ENCODE peak calls at places on chromosomes 12 and 14, in nine cellular contexts. O is ecto neural progenitor cell; G is right lobe of liver; F is A549; W is AG10803; X is iris pigment epithelial cell; H is RWPE2; I is activated T-cell treated with anti-CD3 and anti-CD28 coated beads for 24 hours; B is stimulated activated CD4-positive, alpha-beta T cell treated with anti-CD3 and anti-CD28 coated beads, Interleukin-4, amount 100 ng/mL, for 1 hour. C is an unnamed sample.

GRCh38 chr14:89186850-89187376 is 230.1 kb downstream of the FOXN3 start:
- DNase-seq in O (no peak), G (no peak), F (no peak), W (no peak), X (peak), H (no peak), I (no peak), B (no peak), C (no peak)

GRCh38 chr12:8941691-8942478 is 7.6 kb downstream of the M6PR start:
- DNase-seq in O (no peak), G (no peak), F (no peak), W (no peak), X (no peak), H (no peak), I (no peak), B (no peak), C (no peak)

GRCh38 chr12:86015026-86015425 is 140.9 kb downstream of the NTS start:
- DNase-seq in O (no peak), G (no peak), F (no peak), W (no peak), X (no peak), H (no peak), I (no peak), B (no peak), C (no peak)

GRCh38 chr12:8697120-8697475 is 693 bp upstream of the RIMKLB start:
- DNase-seq in O (no peak), G (no peak), F (no peak), W (peak), X (peak), H (no peak), I (no peak), B (no peak), C (no peak)

GRCh38 chr14:101130861-101131260 is 227.3 kb upstream of the RTL1 start:
- DNase-seq in O (peak), G (no peak), F (no peak), W (no peak), X (no peak), H (no peak), I (no peak), B (no peak), C (no peak)

GRCh38 chr12:94488449-94488848 is 28.8 kb upstream of the CEP83 start:
- DNase-seq in O (no peak), G (no peak), F (no peak), W (no peak), X (peak), H (no peak), I (no peak), B (no peak), C (no peak)

GRCh38 chr12:8771072-8771471 is 51.3 kb upstream of the A2ML1 start:
- DNase-seq in O (no peak), G (no peak), F (no peak), W (no peak), X (no peak), H (no peak), I (no peak), B (no peak), C (no peak)

GRCh38 chr12:59079029-59079428 is 158.7 kb upstream of the LRIG3 start:
- DNase-seq in O (no peak), G (no peak), F (no peak), W (no peak), X (peak), H (no peak), I (no peak), B (no peak), C (no peak)

GRCh38 chr14:54766276-54767138 is 136.1 kb downstream of the GCH1 start:
- DNase-seq in O (no peak), G (no peak), F (no peak), W (no peak), X (no peak), H (no peak), I (no peak), B (no peak), C (no peak)

GRCh38 chr12:116141110-116141832 is 136.2 kb downstream of the MED13L start:
- DNase-seq in O (no peak), G (no peak), F (no peak), W (no peak), X (no peak), H (no peak), I (no peak), B (no peak), C (peak)

GRCh38 chr14:24092960-24093900 is 881 bp upstream of the PCK2 start:
- DNase-seq in O (no peak), G (no peak), F (no peak), W (no peak), X (no peak), H (no peak), I (no peak), B (no peak), C (no peak)

GRCh38 chr12:92550661-92551060 is 152.1 kb upstream of the PLEKHG7 start:
- DNase-seq in O (no peak), G (no peak), F (no peak), W (no peak), X (no peak), H (no peak), I (no peak), B (no peak), C (no peak)

GRCh38 chr12:10388611-10389010 is 1.2 kb downstream of the KLRK1 start:
- DNase-seq in O (no peak), G (no peak), F (no peak), W (no peak), X (no peak), H (no peak), I (no peak), B (no peak), C (no peak)

GRCh38 chr12:51748235-51748634 is 100.3 kb downstream of the FIGNL2 start:
- DNase-seq in O (no peak), G (no peak), F (no peak), W (no peak), X (no peak), H (no peak), I (no peak), B (no peak), C (no peak)

GRCh38 chr12:81095470-81096232 is 17.8 kb downstream of the ACSS3 start:
- DNase-seq in O (no peak), G (no peak), F (no peak), W (no peak), X (peak), H (no peak), I (no peak), B (no peak), C (peak)

GRCh38 chr12:114476159-114476558 is 70.2 kb upstream of the TBX5 start:
- DNase-seq in O (no peak), G (no peak), F (no peak), W (peak), X (peak), H (no peak), I (no peak), B (no peak), C (no peak)

C was measured in cerebellum.